ENCODE peak calls at places on chromosomes 11 and 22, in five cellular contexts. One of them, this sample, is unnamed.

GRCh38 chr11:11898648-11899047 is 56.9 kb downstream of the USP47 start:
- DNase-seq in fibroblast of villous mesenchyme: no peak
- DNase-seq in H9: no peak
- DNase-seq in AG04450: no peak
- DNase-seq in cardiac fibroblast: no peak
- DNase-seq in this sample: no peak

GRCh38 chr11:65719887-65720236 is 736 bp downstream of the RNASEH2C start:
- DNase-seq in H9: no peak
- DNase-seq in fibroblast of villous mesenchyme: peak
- DNase-seq in AG04450: no peak
- DNase-seq in cardiac fibroblast: peak
- DNase-seq in this sample: peak

GRCh38 chr11:119537641-119538253 is 114.8 kb upstream of the THY1 start:
- DNase-seq in cardiac fibroblast: no peak
- DNase-seq in AG04450: no peak
- DNase-seq in H9: no peak
- DNase-seq in fibroblast of villous mesenchyme: no peak
- DNase-seq in this sample: no peak

GRCh38 chr11:75740681-75741080 is 23.0 kb downstream of the MOGAT2 start:
- DNase-seq in fibroblast of villous mesenchyme: no peak
- DNase-seq in cardiac fibroblast: no peak
- DNase-seq in AG04450: no peak
- DNase-seq in H9: no peak
- DNase-seq in this sample: no peak

GRCh38 chr22:44550666-44551491 is 52.8 kb upstream of the RTL6 start:
- DNase-seq in H9: no peak
- DNase-seq in cardiac fibroblast: peak
- DNase-seq in fibroblast of villous mesenchyme: peak
- DNase-seq in AG04450: peak
- DNase-seq in this sample: peak

GRCh38 chr22:39960791-39961746 is 872 bp downstream of the TMA7B start:
- DNase-seq in AG04450: peak
- DNase-seq in cardiac fibroblast: peak
- DNase-seq in H9: no peak
- DNase-seq in fibroblast of villous mesenchyme: peak
- DNase-seq in this sample: peak

GRCh38 chr11:117597083-117597482 is 199.9 kb downstream of the DSCAML1 start:
- DNase-seq in fibroblast of villous mesenchyme: peak
- DNase-seq in H9: peak
- DNase-seq in AG04450: no peak
- DNase-seq in cardiac fibroblast: peak
- DNase-seq in this sample: peak

GRCh38 chr22:23749747-23750373 is 1.1 kb downstream of the ZNF70 start:
- DNase-seq in fibroblast of villous mesenchyme: no peak
- DNase-seq in cardiac fibroblast: no peak
- DNase-seq in AG04450: no peak
- DNase-seq in H9: no peak
- DNase-seq in this sample: no peak

GRCh38 chr11:2942447-2942846 is 13.2 kb upstream of the PHLDA2 start:
- DNase-seq in fibroblast of villous mesenchyme: no peak
- DNase-seq in H9: no peak
- DNase-seq in AG04450: no peak
- DNase-seq in cardiac fibroblast: no peak
- DNase-seq in this sample: no peak

GRCh38 chr11:75938543-75938942 is 123.5 kb downstream of the UVRAG start:
- DNase-seq in AG04450: no peak
- DNase-seq in fibroblast of villous mesenchyme: peak
- DNase-seq in H9: no peak
- DNase-seq in cardiac fibroblast: peak
- DNase-seq in this sample: no peak

GRCh38 chr11:57758174-57758573 is 3.4 kb upstream of the CTNND1 start:
- DNase-seq in AG04450: no peak
- DNase-seq in H9: no peak
- DNase-seq in cardiac fibroblast: no peak
- DNase-seq in fibroblast of villous mesenchyme: no peak
- DNase-seq in this sample: no peak

GRCh38 chr11:20131744-20132666 is 28.3 kb downstream of the DBX1 start:
- DNase-seq in H9: peak
- DNase-seq in fibroblast of villous mesenchyme: peak
- DNase-seq in cardiac fibroblast: peak
- DNase-seq in AG04450: peak
- DNase-seq in this sample: peak

GRCh38 chr11:14547440-14547839 is 27.3 kb upstream of the PSMA1 start:
- DNase-seq in cardiac fibroblast: no peak
- DNase-seq in fibroblast of villous mesenchyme: no peak
- DNase-seq in AG04450: no peak
- DNase-seq in H9: no peak
- DNase-seq in this sample: no peak

GRCh38 chr11:47052576-47052975 is 116.0 kb downstream of the CSTPP1 start:
- DNase-seq in AG04450: no peak
- DNase-seq in cardiac fibroblast: no peak
- DNase-seq in H9: no peak
- DNase-seq in fibroblast of villous mesenchyme: peak
- DNase-seq in this sample: no peak

GRCh38 chr11:73353422-73353821 is 22.8 kb upstream of the RELT start:
- DNase-seq in AG04450: no peak
- DNase-seq in cardiac fibroblast: no peak
- DNase-seq in fibroblast of villous mesenchyme: no peak
- DNase-seq in H9: no peak
- DNase-seq in this sample: no peak

GRCh38 chr11:66221726-66222236 is 46.7 kb upstream of the RAB1B start:
- DNase-seq in H9: peak
- DNase-seq in fibroblast of villous mesenchyme: peak
- DNase-seq in cardiac fibroblast: peak
- DNase-seq in AG04450: no peak
- DNase-seq in this sample: peak

GRCh38 chr11:77619576-77620198 is 17.9 kb downstream of the CLNS1A start:
- DNase-seq in fibroblast of villous mesenchyme: peak
- DNase-seq in cardiac fibroblast: peak
- DNase-seq in H9: no peak
- DNase-seq in AG04450: no peak
- DNase-seq in this sample: peak

GRCh38 chr11:134120921-134121526 is 52.2 kb downstream of the JAM3 start:
- DNase-seq in H9: no peak
- DNase-seq in fibroblast of villous mesenchyme: peak
- DNase-seq in AG04450: no peak
- DNase-seq in cardiac fibroblast: peak
- DNase-seq in this sample: no peak

GRCh38 chr22:17633217-17633997 is 4.9 kb upstream of the ATP6V1E1 start:
- DNase-seq in fibroblast of villous mesenchyme: peak
- DNase-seq in AG04450: peak
- DNase-seq in cardiac fibroblast: peak
- DNase-seq in H9: no peak
- DNase-seq in this sample: peak

GRCh38 chr11:88292156-88292844 is 45.2 kb downstream of the CTSC start:
- DNase-seq in fibroblast of villous mesenchyme: no peak
- DNase-seq in AG04450: no peak
- DNase-seq in cardiac fibroblast: peak
- DNase-seq in H9: no peak
- DNase-seq in this sample: peak

GRCh38 chr11:74220376-74220775 is 49.3 kb downstream of the PPME1 start:
- DNase-seq in fibroblast of villous mesenchyme: peak
- DNase-seq in cardiac fibroblast: no peak
- DNase-seq in AG04450: no peak
- DNase-seq in H9: no peak
- DNase-seq in this sample: no peak

GRCh38 chr11:111871693-111872161 is 346 bp upstream of the ALG9 start:
- DNase-seq in H9: no peak
- DNase-seq in AG04450: no peak
- DNase-seq in cardiac fibroblast: no peak
- DNase-seq in fibroblast of villous mesenchyme: no peak
- DNase-seq in this sample: peak

GRCh38 chr11:846496-847098 is 3.9 kb downstream of the TSPAN4 start:
- DNase-seq in H9: no peak
- DNase-seq in AG04450: no peak
- DNase-seq in fibroblast of villous mesenchyme: no peak
- DNase-seq in cardiac fibroblast: peak
- DNase-seq in this sample: peak

GRCh38 chr11:94322501-94322900 is 18.1 kb downstream of the IZUMO1R start:
- DNase-seq in fibroblast of villous mesenchyme: no peak
- DNase-seq in AG04450: no peak
- DNase-seq in cardiac fibroblast: no peak
- DNase-seq in H9: no peak
- DNase-seq in this sample: no peak

GRCh38 chr11:94328587-94329080 is 24.3 kb downstream of the IZUMO1R start:
- DNase-seq in fibroblast of villous mesenchyme: no peak
- DNase-seq in AG04450: no peak
- DNase-seq in cardiac fibroblast: no peak
- DNase-seq in H9: no peak
- DNase-seq in this sample: no peak

GRCh38 chr11:94326947-94327346 is 22.6 kb downstream of the IZUMO1R start:
- DNase-seq in AG04450: no peak
- DNase-seq in H9: no peak
- DNase-seq in fibroblast of villous mesenchyme: no peak
- DNase-seq in cardiac fibroblast: no peak
- DNase-seq in this sample: no peak

GRCh38 chr11:94329501-94329900 is 25.1 kb downstream of the IZUMO1R start:
- DNase-seq in AG04450: no peak
- DNase-seq in fibroblast of villous mesenchyme: no peak
- DNase-seq in cardiac fibroblast: no peak
- DNase-seq in H9: no peak
- DNase-seq in this sample: no peak

DNA sequence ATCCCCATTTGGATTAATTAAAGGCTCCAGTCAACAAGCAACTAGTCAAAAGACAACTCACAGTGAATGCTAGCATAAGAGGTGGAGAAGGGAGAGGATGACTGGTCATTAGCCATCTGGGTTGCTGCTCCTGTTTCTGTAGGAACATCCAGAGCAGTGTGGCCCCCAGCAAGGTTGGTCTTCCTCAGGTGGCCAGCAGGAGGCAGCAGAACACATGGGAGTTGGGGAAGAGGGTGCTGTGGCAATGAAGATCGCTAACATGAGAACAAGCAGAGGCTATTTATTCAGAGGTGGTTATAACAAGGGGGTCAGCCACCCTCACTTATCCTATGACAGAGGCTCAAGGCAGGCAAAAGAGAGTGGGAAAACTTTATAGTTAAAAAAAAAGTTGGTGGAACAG is 21.3 kb downstream of the IZUMO1R start:
- DNase-seq in fibroblast of villous mesenchyme: peak
- DNase-seq in H9: peak
- DNase-seq in cardiac fibroblast: peak
- DNase-seq in AG04450: no peak
- DNase-seq in this sample: peak
- TF ChIP-seq CTCF in fibroblast of villous mesenchyme: peak
- TF ChIP-seq CTCF in H9: peak
- TF ChIP-seq CTCF in cardiac fibroblast: peak
- TF ChIP-seq CTCF in AG04450: peak
- TF ChIP-seq CTCF in this sample: peak

DNA sequence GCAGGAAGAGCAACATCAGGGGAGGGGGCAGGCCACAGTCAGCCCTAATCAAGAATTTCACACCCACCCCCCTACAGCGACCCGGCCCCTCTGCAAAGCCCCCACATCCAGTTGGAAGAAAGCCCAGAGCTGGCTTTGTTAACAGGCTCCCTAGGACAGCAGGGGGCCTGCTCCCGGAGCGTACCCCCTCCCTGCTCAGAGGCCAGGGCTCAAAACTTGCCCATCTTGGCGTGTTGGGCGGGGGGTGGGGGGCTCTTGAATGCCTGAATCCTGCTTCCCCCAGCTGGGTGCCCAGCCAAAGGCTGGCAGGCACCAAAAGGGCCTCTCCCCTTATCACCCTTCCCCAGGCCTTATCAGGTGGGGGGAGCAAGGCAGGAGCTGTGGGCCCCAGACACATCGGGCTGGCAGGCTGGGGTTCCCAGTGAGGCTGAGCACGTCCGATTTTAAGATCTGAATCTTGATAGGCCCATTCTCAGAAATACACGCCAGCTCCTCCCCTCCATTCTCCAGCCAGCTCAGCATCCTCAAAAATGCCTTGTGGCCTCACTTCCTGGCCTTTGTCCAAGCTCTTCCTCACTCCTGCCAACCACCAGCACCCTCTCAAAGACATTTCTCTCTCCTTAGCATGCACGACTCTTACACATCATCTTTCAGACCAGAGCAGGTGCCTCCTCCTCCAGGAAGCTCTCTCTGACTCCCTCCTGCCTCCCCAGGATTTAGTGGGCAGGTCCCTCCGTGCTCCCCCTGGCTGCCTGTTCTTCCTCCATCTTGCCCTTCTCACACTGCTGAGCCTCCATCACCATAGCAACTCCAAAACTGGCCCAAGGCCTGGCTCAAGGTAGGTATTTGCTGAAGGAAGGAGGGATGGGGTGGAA is 384.8 kb downstream of the MN1 start:
- DNase-seq in fibroblast of villous mesenchyme: peak
- DNase-seq in cardiac fibroblast: peak
- DNase-seq in AG04450: peak
- DNase-seq in H9: peak
- DNase-seq in this sample: peak
- TF ChIP-seq CTCF in fibroblast of villous mesenchyme: no peak
- TF ChIP-seq CTCF in cardiac fibroblast: peak
- TF ChIP-seq CTCF in AG04450: peak
- TF ChIP-seq CTCF in H9: peak
- TF ChIP-seq CTCF in this sample: no peak

GRCh38 chr11:105108247-105108646 is 31.3 kb downstream of the CARD18 start:
- DNase-seq in cardiac fibroblast: no peak
- DNase-seq in fibroblast of villous mesenchyme: no peak
- DNase-seq in H9: no peak
- DNase-seq in AG04450: no peak
- DNase-seq in this sample: no peak

GRCh38 chr11:105106140-105106539 is 33.4 kb downstream of the CARD18 start:
- DNase-seq in cardiac fibroblast: no peak
- DNase-seq in AG04450: no peak
- DNase-seq in H9: no peak
- DNase-seq in fibroblast of villous mesenchyme: no peak
- DNase-seq in this sample: no peak

GRCh38 chr11:105109855-105110750 is 29.5 kb downstream of the CARD18 start:
- DNase-seq in H9: no peak
- DNase-seq in fibroblast of villous mesenchyme: peak
- DNase-seq in AG04450: no peak
- DNase-seq in cardiac fibroblast: peak
- DNase-seq in this sample: peak

GRCh38 chr11:105109353-105109752 is 30.2 kb downstream of the CARD18 start:
- DNase-seq in cardiac fibroblast: no peak
- DNase-seq in fibroblast of villous mesenchyme: no peak
- DNase-seq in AG04450: no peak
- DNase-seq in H9: no peak
- DNase-seq in this sample: no peak

GRCh38 chr11:105111145-105111944 is 28.2 kb downstream of the CARD18 start:
- DNase-seq in fibroblast of villous mesenchyme: no peak
- DNase-seq in H9: no peak
- DNase-seq in AG04450: no peak
- DNase-seq in cardiac fibroblast: no peak
- DNase-seq in this sample: no peak
- TF ChIP-seq CTCF in fibroblast of villous mesenchyme: no peak
- TF ChIP-seq CTCF in H9: no peak
- TF ChIP-seq CTCF in AG04450: no peak
- TF ChIP-seq CTCF in cardiac fibroblast: no peak
- TF ChIP-seq CTCF in this sample: no peak

DNA sequence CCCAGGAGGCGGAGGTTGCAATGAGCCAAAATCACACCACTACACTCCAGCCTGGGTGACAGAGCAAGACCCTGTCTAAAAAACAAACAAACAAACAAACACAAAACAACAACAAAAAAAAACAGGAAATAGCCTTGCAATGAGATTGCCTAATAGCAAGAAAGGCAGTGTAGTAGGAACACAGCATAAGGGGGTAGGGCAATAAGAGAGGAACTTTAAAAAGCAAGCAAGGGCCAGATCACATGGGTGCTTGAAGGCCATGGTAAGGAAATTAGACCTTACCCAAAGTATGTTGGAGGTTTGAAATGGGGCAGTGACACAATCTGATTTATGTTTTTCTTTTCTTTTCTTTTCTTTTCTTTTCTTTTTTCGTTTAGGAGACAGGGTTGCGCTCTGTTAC is 34.7 kb upstream of the NRIP3 start:
- DNase-seq in fibroblast of villous mesenchyme: no peak
- DNase-seq in AG04450: no peak
- DNase-seq in cardiac fibroblast: no peak
- DNase-seq in H9: no peak
- DNase-seq in this sample: no peak
- TF ChIP-seq CTCF in fibroblast of villous mesenchyme: no peak
- TF ChIP-seq CTCF in AG04450: no peak
- TF ChIP-seq CTCF in cardiac fibroblast: no peak
- TF ChIP-seq CTCF in H9: no peak
- TF ChIP-seq CTCF in this sample: no peak